ENCODE peak calls at places on chromosomes 16 and 17, in four cellular contexts. Z is ovary, Q is A549, T is ascending aorta. F is an unnamed sample. For H3K4me1 and H3K9me3, the result is how much of the 10 kb centered on the place peaks cover.

GRCh38 chr17:81608605-81609004 is 28.3 kb downstream of the NPLOC4 start:
- DNase-seq in Z (no peak), T (no peak), Q (no peak), F (no peak)

GRCh38 chr16:85522842-85523601 is 90.1 kb upstream of the GSE1 start:
- DNase-seq in Q (no peak), Z (peak), T (peak), F (no peak)

GRCh38 chr17:44804301-44805061 is 25.6 kb downstream of the GJC1 start:
- DNase-seq in T (peak), Q (no peak), Z (no peak), F (no peak)

GRCh38 chr17:60253048-60253447 is 103.3 kb downstream of the CA4 start:
- DNase-seq in T (no peak), Z (no peak), Q (no peak), F (no peak)

GRCh38 chr16:85593503-85594195 is 19.5 kb upstream of the GSE1 start:
- DNase-seq in Q (no peak), Z (no peak), T (no peak), F (no peak)

GRCh38 chr17:82434216-82434565 is 15.8 kb upstream of the OGFOD3 start:
- DNase-seq in Q (no peak), T (no peak), Z (no peak), F (peak)

GRCh38 chr16:70428178-70428998 is 10.5 kb downstream of the ST3GAL2 start:
- DNase-seq in T (peak), Z (peak), Q (peak), F (peak)

GRCh38 chr17:57927048-57927723 is 28.0 kb downstream of the CUEDC1 start:
- DNase-seq in Z (no peak), T (no peak), Q (no peak), F (no peak)

GRCh38 chr17:68576811-68577551 is 24.2 kb downstream of the FAM20A start:
- DNase-seq in T (no peak), Q (no peak), Z (peak), F (no peak)

GRCh38 chr16:48526058-48526957 is 83.7 kb downstream of the N4BP1 start:
- DNase-seq in Q (peak), T (peak), Z (no peak), F (peak)

DNA sequence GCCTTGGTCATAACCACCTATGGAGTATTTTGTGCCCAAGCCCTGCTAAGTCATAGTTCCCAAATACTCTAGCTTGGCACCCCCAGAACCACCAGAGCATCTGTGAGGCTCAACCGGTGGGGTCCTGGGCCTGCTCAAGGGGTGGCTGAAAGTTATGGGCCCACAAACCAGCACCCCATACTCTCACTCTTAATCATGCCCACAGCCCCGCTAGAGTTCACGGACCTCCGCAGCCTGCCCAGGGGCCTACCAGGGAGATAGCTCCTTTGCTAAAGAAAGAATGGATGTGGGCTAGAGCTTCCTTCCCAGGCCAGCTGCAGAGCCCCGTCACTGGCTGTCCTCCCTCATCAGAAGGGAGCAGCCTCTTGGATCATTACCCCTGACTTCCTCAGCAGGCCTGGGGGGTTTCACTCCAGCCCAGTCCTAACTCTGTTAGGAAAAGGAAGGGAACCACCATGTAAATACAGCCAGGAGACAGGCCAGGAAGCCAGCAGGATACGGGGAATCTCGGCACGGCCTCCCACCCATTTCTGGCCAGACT is 1.4 kb downstream of the GIT1 start:
- DNase-seq in T (no peak), Z (no peak), Q (no peak), F (no peak)
- H3K4me1 ChIP-seq in T (under half), Z (under half), Q (half or more), F (half or more)

GRCh38 chr16:35690413-35690812 is 2231.0 kb downstream of the TP53TG3F start:
- DNase-seq in Z (no peak), T (peak), Q (no peak), F (no peak)

GRCh38 chr16:35687781-35688180 is 2228.4 kb downstream of the TP53TG3F start:
- DNase-seq in T (no peak), Z (no peak), Q (no peak), F (peak)

GRCh38 chr16:35689764-35690163 is 2230.4 kb downstream of the TP53TG3F start:
- DNase-seq in Z (no peak), Q (no peak), T (peak), F (peak)

GRCh38 chr16:35691057-35691456 is 2231.6 kb downstream of the TP53TG3F start:
- DNase-seq in T (no peak), Q (no peak), Z (no peak), F (no peak)

DNA sequence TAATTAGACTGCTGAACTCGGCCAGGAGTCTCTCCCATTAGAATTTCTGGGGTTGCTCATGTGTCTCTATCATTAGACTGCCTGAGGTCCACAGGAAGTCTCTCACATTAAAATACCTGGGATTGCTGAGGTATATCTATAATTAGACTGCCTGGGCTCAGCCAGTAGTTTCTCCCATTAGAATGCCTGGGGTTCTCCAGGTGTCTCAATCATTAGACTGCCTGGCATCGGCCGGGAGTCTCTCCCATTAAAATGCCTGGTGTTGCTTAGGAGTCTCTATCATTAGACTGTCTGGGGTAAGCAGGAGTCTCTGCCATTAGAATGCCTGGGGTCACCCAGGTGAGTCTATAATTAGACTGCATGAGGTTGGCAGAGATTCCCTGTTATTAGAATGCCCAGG is 2233.4 kb downstream of the TP53TG3F start:
- DNase-seq in Z (no peak), T (no peak), Q (no peak), F (no peak)
- H3K9me3 ChIP-seq in Z (under half), T (under half), Q (under half), F (under half)

DNA sequence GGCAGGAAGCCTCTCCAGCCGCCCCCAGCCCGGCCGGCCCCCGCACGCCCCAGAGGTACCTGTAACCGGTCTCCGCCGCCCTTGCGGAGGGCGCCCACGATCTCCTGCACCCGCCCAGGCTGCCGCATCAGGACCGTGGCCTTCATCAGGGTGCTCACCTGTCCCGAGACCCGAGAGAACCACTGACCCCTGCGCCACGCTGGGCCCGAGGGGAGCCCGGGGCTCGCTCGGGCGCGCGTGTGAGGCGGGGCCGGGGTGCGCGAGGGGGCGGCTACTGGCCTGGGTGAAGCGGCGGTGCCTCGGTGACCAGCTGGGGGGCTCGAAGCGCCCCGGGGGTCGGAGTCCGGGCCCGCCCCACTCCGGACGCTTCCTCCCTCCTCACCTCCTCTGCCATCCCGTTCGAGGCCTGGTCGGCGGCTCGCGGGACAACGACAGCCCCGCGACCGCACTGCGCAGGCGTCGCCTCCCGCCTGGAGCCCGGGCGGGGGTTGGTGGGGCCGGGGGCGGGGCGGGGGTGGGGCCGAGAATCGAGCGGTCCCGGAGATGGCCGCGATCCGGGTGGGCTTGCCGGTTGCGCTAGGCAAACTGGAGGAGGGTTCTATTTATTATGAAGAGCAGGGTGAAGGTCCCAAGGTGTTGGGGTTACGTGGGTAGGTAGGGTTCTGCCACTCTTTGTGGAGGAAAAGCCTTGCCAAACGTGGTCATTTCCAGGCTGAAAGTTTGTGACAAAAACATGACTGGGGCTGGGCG is at the start of gene NT5C3B:
- DNase-seq in Q (peak), Z (peak), T (peak), F (no peak)
- H3K4me1 ChIP-seq in Q (under half), Z (under half), T (under half), F (under half)

DNA sequence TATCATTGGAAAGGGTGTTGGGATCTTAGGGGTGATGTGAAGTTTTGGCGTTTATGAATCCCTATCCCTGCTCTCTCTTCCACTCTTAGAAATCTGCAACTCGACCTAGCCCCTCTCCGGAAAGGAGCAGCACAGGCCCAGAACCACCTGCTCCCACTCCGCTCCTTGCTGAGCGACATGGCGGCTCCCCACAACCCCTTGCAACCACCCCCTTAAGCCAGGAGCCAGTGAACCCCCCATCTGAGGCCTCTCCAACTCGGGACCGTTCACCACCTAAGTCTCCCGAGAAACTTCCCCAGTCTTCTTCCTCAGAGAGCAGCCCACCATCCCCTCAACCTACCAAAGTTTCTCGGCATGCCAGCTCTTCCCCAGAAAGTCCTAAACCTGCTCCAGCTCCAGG is 9.0 kb downstream of the SRRM2 start:
- DNase-seq in T (no peak), Q (no peak), Z (no peak), F (no peak)
- H3K9me3 ChIP-seq in T (under half), Q (under half), Z (under half), F (under half)

DNA sequence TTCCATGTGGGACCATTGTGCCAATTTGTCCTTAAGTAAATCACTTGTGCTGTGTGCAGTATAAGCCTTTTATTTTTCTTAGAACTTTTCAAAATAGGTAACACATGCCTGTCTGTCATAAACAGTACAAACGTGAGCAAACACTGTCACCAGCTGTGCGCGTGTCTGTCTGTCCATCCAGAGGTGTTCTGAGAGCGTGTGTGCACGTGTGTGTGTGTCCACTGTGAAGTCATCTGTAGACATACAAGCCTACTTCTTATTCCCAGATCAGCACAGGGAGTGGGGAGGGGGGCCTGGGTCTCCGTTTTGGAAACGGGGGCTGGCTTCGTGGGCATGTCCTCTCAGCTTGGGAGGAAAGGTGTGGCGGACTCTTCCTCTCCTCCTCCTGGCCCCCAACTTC is 9.4 kb downstream of the TMEM235 start:
- DNase-seq in Z (no peak), Q (no peak), T (no peak), F (no peak)
- H3K4me1 ChIP-seq in Z (under half), Q (under half), T (under half), F (under half)

GRCh38 chr17:17170346-17170976 is 35.7 kb downstream of the PLD6 start:
- DNase-seq in Q (no peak), T (no peak), Z (no peak), F (no peak)

GRCh38 chr17:17172990-17173389 is 33.1 kb downstream of the PLD6 start:
- DNase-seq in Q (no peak), Z (no peak), T (no peak), F (no peak)

GRCh38 chr17:17171991-17172939 is 33.9 kb downstream of the PLD6 start:
- DNase-seq in Z (no peak), Q (no peak), T (no peak), F (no peak)

GRCh38 chr17:17169396-17169795 is 36.7 kb downstream of the PLD6 start:
- DNase-seq in Z (no peak), T (no peak), Q (no peak), F (no peak)

GRCh38 chr17:17171186-17171585 is 34.9 kb downstream of the PLD6 start:
- DNase-seq in Z (no peak), Q (no peak), T (no peak), F (no peak)
- H3K9me3 ChIP-seq in Z (under half), Q (under half), T (under half), F (under half)

GRCh38 chr17:39097159-39097519 is 54.3 kb downstream of the PLXDC1 start:
- DNase-seq in T (no peak), Z (no peak), Q (no peak), F (no peak)

GRCh38 chr17:39095309-39095686 is 56.1 kb downstream of the PLXDC1 start:
- DNase-seq in Q (no peak), Z (no peak), T (no peak), F (no peak)

GRCh38 chr17:39096435-39097158 is 54.8 kb downstream of the PLXDC1 start:
- DNase-seq in T (no peak), Q (no peak), Z (peak), F (no peak)

GRCh38 chr17:39092672-39093250 is 58.7 kb downstream of the PLXDC1 start:
- DNase-seq in T (no peak), Z (no peak), Q (no peak), F (no peak)

DNA sequence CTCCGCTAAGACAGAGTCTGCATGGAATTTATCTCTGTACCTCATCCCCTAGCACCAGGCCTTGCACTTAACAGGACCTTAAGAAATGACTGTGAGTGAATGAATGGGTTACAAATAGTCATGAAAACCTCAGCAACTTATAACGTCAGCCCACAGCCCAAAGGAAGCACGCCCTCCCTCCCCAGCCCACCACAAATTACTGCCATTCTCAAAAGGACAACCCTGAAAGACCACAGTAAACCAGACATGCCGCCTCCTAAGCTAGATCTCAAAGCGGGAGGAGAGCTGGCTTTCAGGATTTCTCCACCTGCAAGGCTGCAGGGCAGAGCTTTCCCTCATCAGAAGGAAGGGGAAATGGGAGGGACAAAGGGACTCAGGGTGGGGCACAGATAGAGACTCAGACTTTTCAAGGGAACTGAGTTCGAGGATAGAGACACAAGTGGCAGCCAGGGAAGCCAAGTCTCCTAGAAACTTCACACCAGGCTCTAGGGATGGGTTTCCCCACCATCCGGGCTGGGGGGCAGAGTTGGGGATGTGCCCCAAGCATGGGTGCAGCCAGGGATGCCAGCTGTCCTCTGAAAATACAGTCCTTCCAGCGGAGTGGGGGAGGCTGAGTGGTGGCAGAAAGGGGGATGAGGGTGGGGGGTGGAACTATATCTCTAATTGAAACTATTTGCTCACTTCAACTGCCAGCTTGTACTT is 56.7 kb downstream of the PLXDC1 start:
- DNase-seq in T (no peak), Q (no peak), Z (no peak), F (no peak)
- H3K4me1 ChIP-seq in T (under half), Q (under half), Z (under half), F (under half)

DNA sequence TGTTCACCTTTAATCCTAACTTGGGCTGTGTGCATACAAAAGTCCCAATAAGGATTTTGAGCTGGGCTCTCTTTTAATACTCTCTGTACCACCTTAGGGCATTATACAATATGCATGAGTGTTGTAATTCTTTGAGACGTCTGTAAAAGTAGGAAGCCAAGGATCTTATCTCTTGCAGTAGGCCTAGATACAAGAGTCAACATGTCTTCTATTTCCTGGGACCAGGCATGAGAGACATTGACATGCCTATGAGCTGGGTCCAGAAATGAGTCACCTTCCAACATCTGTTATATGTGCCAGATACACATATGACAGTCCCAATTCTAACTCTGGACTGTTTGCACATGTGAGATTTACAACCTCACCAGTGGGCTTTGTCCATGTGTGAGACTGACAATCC is 1911.2 kb downstream of the TP53TG3F start:
- DNase-seq in Q (no peak), T (no peak), Z (no peak), F (no peak)
- H3K9me3 ChIP-seq in Q (under half), T (under half), Z (under half), F (under half)

DNA sequence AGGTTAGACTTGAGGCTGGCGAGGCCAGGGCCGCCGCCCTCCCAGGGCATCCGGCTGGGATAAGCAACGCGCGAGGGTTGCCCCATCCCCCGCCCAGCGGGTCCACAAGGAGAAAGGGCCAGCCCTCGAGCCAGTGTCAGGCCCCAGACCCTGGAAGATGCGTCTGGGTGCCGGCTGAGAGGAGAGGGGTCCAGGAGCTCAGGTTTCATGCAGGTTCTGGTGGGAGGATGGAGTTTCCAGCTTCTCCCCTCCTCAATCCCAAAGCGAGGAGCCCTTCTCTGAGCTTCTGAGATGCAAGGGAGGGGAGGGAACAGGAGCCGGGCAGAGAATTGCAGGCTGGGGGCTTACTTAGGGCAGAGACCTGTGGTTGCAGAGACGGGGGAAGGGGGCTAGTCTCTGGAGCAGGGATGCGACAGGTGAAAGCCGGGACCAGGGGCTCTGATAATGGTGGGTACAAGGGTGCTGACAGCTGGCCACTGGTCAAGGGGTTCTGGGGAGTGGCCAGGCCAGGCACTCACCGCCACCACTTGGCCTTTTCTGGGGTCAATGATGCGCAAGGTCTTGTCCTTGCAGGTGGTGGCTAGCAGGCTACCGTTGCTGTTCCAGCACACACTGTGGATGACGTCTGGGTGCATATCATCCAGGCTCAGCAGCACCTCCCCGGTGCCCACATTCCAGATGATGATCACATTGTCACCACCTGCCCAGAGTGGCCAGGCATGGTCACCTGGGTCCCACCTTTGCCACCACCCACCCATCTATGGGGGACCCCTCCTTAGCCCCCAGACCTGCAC is 4.2 kb downstream of the CORO6 start:
- DNase-seq in Q (no peak), T (no peak), Z (no peak), F (no peak)
- H3K4me1 ChIP-seq in Q (half or more), T (under half), Z (under half), F (half or more)

GRCh38 chr16:3305109-3306068 is at the start of the genes TIGD7 and ZNF75A:
- DNase-seq in Q (peak), Z (peak), T (peak), F (peak)
- H3K9me3 ChIP-seq in Q (half or more), Z (under half), T (under half), F (half or more)